ENCODE peak calls at places on chromosomes 4 and X, in six cellular contexts. One of them, this sample, is unnamed.

GRCh38 chr4:82776925-82777542 is 21.6 kb downstream of the SCD5 start:
- DNase-seq in A549: no peak
- DNase-seq in prostate gland: no peak
- DNase-seq in tibial nerve: no peak
- DNase-seq in sigmoid colon: no peak
- DNase-seq in body of pancreas: no peak
- DNase-seq in this sample: no peak

GRCh38 chr4:15779336-15779735 is 1.2 kb downstream of the CD38 start:
- DNase-seq in A549: peak
- DNase-seq in tibial nerve: no peak
- DNase-seq in prostate gland: peak
- DNase-seq in body of pancreas: peak
- DNase-seq in sigmoid colon: peak
- DNase-seq in this sample: peak

GRCh38 chrX:23902419-23902818 is 5.3 kb downstream of the APOO start:
- DNase-seq in tibial nerve: no peak
- DNase-seq in body of pancreas: no peak
- DNase-seq in A549: no peak
- DNase-seq in prostate gland: peak
- DNase-seq in sigmoid colon: no peak
- DNase-seq in this sample: no peak

GRCh38 chr4:55358668-55359067 is 12.6 kb downstream of the SRD5A3 start:
- DNase-seq in A549: no peak
- DNase-seq in prostate gland: no peak
- DNase-seq in body of pancreas: no peak
- DNase-seq in sigmoid colon: no peak
- DNase-seq in tibial nerve: no peak
- DNase-seq in this sample: no peak

GRCh38 chr4:88646528-88647280 is 50.9 kb downstream of the NAP1L5 start:
- DNase-seq in sigmoid colon: no peak
- DNase-seq in A549: no peak
- DNase-seq in tibial nerve: no peak
- DNase-seq in prostate gland: no peak
- DNase-seq in body of pancreas: no peak
- DNase-seq in this sample: no peak

GRCh38 chr4:71188197-71188625 is 150.6 kb upstream of the SLC4A4 start:
- DNase-seq in sigmoid colon: no peak
- DNase-seq in A549: no peak
- DNase-seq in body of pancreas: no peak
- DNase-seq in prostate gland: no peak
- DNase-seq in tibial nerve: no peak
- DNase-seq in this sample: no peak

GRCh38 chr4:11765849-11766453 is 337.3 kb upstream of the HS3ST1 start:
- DNase-seq in tibial nerve: no peak
- DNase-seq in body of pancreas: no peak
- DNase-seq in A549: peak
- DNase-seq in sigmoid colon: no peak
- DNase-seq in prostate gland: no peak
- DNase-seq in this sample: peak

GRCh38 chr4:60463846-60464502 is 736.2 kb upstream of the ADGRL3 start:
- DNase-seq in A549: no peak
- DNase-seq in body of pancreas: no peak
- DNase-seq in tibial nerve: no peak
- DNase-seq in sigmoid colon: no peak
- DNase-seq in prostate gland: no peak
- DNase-seq in this sample: no peak

GRCh38 chr4:123609829-123610228 is 213.2 kb downstream of the SPRY1 start:
- DNase-seq in sigmoid colon: no peak
- DNase-seq in prostate gland: peak
- DNase-seq in A549: no peak
- DNase-seq in tibial nerve: no peak
- DNase-seq in body of pancreas: no peak
- DNase-seq in this sample: no peak

GRCh38 chrX:102044496-102044895 is 81.0 kb upstream of the TCEAL2 start:
- DNase-seq in A549: no peak
- DNase-seq in tibial nerve: no peak
- DNase-seq in body of pancreas: no peak
- DNase-seq in sigmoid colon: no peak
- DNase-seq in prostate gland: no peak
- DNase-seq in this sample: no peak

GRCh38 chr4:48746608-48747374 is 33.3 kb downstream of the FRYL start:
- DNase-seq in A549: no peak
- DNase-seq in sigmoid colon: no peak
- DNase-seq in body of pancreas: no peak
- DNase-seq in prostate gland: no peak
- DNase-seq in tibial nerve: no peak
- DNase-seq in this sample: no peak

GRCh38 chrX:37608156-37608555 is 36.7 kb downstream of the LANCL3 start:
- DNase-seq in tibial nerve: no peak
- DNase-seq in sigmoid colon: no peak
- DNase-seq in A549: no peak
- DNase-seq in body of pancreas: no peak
- DNase-seq in prostate gland: no peak
- DNase-seq in this sample: no peak

GRCh38 chr4:147865926-147866325 is 134.0 kb downstream of the ARHGAP10 start:
- DNase-seq in tibial nerve: no peak
- DNase-seq in body of pancreas: no peak
- DNase-seq in A549: no peak
- DNase-seq in sigmoid colon: no peak
- DNase-seq in prostate gland: no peak
- DNase-seq in this sample: no peak

GRCh38 chr4:57640391-57641100 is 530.4 kb upstream of the IGFBP7 start:
- DNase-seq in tibial nerve: no peak
- DNase-seq in body of pancreas: no peak
- DNase-seq in sigmoid colon: no peak
- DNase-seq in A549: no peak
- DNase-seq in prostate gland: no peak
- DNase-seq in this sample: peak

GRCh38 chrX:154013614-154014360 is 5.9 kb downstream of the IRAK1 start:
- DNase-seq in prostate gland: no peak
- DNase-seq in tibial nerve: no peak
- DNase-seq in A549: peak
- DNase-seq in body of pancreas: no peak
- DNase-seq in sigmoid colon: no peak
- DNase-seq in this sample: no peak

GRCh38 chrX:154013001-154013421 is 6.7 kb downstream of the IRAK1 start:
- DNase-seq in sigmoid colon: no peak
- DNase-seq in A549: no peak
- DNase-seq in prostate gland: no peak
- DNase-seq in tibial nerve: no peak
- DNase-seq in body of pancreas: no peak
- DNase-seq in this sample: no peak

GRCh38 chrX:154010330-154011087 is 9.2 kb downstream of the IRAK1 start:
- DNase-seq in sigmoid colon: no peak
- DNase-seq in tibial nerve: no peak
- DNase-seq in A549: no peak
- DNase-seq in prostate gland: no peak
- DNase-seq in body of pancreas: peak
- DNase-seq in this sample: no peak

GRCh38 chrX:154011376-154012335 is 8.0 kb downstream of the IRAK1 start:
- DNase-seq in tibial nerve: no peak
- DNase-seq in sigmoid colon: no peak
- DNase-seq in prostate gland: no peak
- DNase-seq in body of pancreas: no peak
- DNase-seq in A549: no peak
- DNase-seq in this sample: no peak

DNA sequence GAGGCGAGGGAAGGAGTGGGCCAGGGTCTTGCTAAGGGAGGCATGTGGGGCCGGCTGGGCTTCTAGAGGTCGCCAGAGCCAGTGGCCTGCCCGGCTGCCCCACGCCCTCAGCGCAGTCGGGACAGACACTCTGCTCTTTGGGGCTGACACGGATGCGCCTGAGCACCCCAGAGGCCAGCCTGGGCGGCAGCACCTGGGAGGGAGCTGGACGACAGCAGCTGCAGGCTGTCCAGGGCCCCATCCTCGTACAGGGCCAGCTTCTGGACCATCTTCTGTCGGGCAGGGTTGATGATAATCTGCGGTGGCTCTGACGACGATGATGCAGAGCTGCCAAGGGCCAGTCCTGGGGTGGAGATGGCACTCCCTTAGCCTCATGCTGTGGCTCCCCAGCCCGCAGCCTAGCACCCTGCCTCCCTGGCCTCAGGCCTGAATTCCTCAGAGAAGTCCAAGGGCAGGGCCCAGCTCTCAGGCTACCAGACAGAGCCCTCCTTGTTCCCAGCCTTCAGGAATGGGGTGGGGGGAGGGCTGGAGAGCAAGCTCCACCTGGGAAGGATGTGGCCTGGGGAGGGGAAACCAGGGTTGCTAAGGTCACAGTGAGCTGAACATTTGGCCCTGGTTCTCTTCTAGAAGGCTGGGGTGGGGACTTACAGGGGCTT is 7.2 kb downstream of the IRAK1 start:
- DNase-seq in A549: no peak
- DNase-seq in tibial nerve: peak
- DNase-seq in sigmoid colon: no peak
- DNase-seq in body of pancreas: peak
- DNase-seq in prostate gland: no peak
- DNase-seq in this sample: no peak
- TF ChIP-seq POLR2A in A549: no peak
- TF ChIP-seq POLR2A in tibial nerve: no peak
- TF ChIP-seq POLR2A in sigmoid colon: no peak
- TF ChIP-seq POLR2A in body of pancreas: no peak
- TF ChIP-seq POLR2A in prostate gland: no peak
- TF ChIP-seq POLR2A in this sample: no peak

GRCh38 chr4:184456337-184456736 is 18.0 kb downstream of the IRF2 start:
- DNase-seq in prostate gland: no peak
- DNase-seq in tibial nerve: no peak
- DNase-seq in body of pancreas: no peak
- DNase-seq in A549: no peak
- DNase-seq in sigmoid colon: no peak
- DNase-seq in this sample: no peak

GRCh38 chr4:184457530-184458249 is 16.7 kb downstream of the IRF2 start:
- DNase-seq in prostate gland: no peak
- DNase-seq in A549: no peak
- DNase-seq in tibial nerve: no peak
- DNase-seq in body of pancreas: no peak
- DNase-seq in sigmoid colon: no peak
- DNase-seq in this sample: peak

GRCh38 chr4:184461711-184462110 is 12.6 kb downstream of the IRF2 start:
- DNase-seq in prostate gland: no peak
- DNase-seq in tibial nerve: no peak
- DNase-seq in body of pancreas: no peak
- DNase-seq in A549: no peak
- DNase-seq in sigmoid colon: no peak
- DNase-seq in this sample: no peak

GRCh38 chr4:184460495-184461285 is 13.7 kb downstream of the IRF2 start:
- DNase-seq in A549: no peak
- DNase-seq in prostate gland: no peak
- DNase-seq in tibial nerve: no peak
- DNase-seq in body of pancreas: no peak
- DNase-seq in sigmoid colon: no peak
- DNase-seq in this sample: no peak

GRCh38 chr4:184459413-184459812 is 14.9 kb downstream of the IRF2 start:
- DNase-seq in body of pancreas: no peak
- DNase-seq in sigmoid colon: no peak
- DNase-seq in prostate gland: no peak
- DNase-seq in A549: no peak
- DNase-seq in tibial nerve: no peak
- DNase-seq in this sample: no peak
- TF ChIP-seq CTCF in body of pancreas: no peak
- TF ChIP-seq CTCF in sigmoid colon: no peak
- TF ChIP-seq CTCF in prostate gland: no peak
- TF ChIP-seq CTCF in A549: no peak
- TF ChIP-seq CTCF in tibial nerve: no peak
- TF ChIP-seq CTCF in this sample: no peak

DNA sequence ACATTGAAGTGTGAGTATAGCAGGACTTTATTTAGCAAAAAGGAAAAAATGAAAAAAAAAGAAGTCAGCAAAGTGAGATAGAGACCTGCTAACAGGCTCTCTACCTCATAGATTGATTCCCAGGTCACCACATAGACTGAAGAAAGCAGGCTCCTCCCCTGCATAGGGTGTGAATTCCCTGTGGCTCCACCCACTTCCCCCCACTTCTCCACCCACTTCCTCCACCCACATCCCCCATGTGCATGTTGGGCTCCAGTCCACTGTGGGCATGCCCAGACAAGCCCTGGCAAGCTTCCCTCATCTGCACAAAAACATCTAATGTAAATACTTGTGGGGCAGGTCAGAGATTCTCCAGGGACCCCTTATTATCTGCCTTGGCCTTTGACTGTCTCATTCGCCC is 97.8 kb downstream of the TMEM47 start:
- DNase-seq in prostate gland: no peak
- DNase-seq in sigmoid colon: no peak
- DNase-seq in body of pancreas: no peak
- DNase-seq in A549: no peak
- DNase-seq in tibial nerve: no peak
- DNase-seq in this sample: no peak
- H3K4me3 ChIP-seq in prostate gland: no peak
- H3K4me3 ChIP-seq in sigmoid colon: no peak
- H3K4me3 ChIP-seq in body of pancreas: no peak
- H3K4me3 ChIP-seq in A549: no peak
- H3K4me3 ChIP-seq in tibial nerve: no peak
- H3K4me3 ChIP-seq in this sample: no peak

GRCh38 chr4:10116625-10117423 is at the start of gene WDR1:
- DNase-seq in body of pancreas: peak
- DNase-seq in prostate gland: peak
- DNase-seq in tibial nerve: peak
- DNase-seq in sigmoid colon: peak
- DNase-seq in A549: peak
- DNase-seq in this sample: peak

GRCh38 chr4:10119263-10119662 is 2.7 kb upstream of the WDR1 start:
- DNase-seq in prostate gland: no peak
- DNase-seq in sigmoid colon: no peak
- DNase-seq in body of pancreas: no peak
- DNase-seq in tibial nerve: no peak
- DNase-seq in A549: no peak
- DNase-seq in this sample: no peak

GRCh38 chr4:10119773-10120172 is 3.2 kb upstream of the WDR1 start:
- DNase-seq in body of pancreas: no peak
- DNase-seq in sigmoid colon: no peak
- DNase-seq in tibial nerve: no peak
- DNase-seq in prostate gland: no peak
- DNase-seq in A549: no peak
- DNase-seq in this sample: no peak

GRCh38 chr4:10117424-10118354 is 1.1 kb upstream of the WDR1 start:
- DNase-seq in A549: no peak
- DNase-seq in prostate gland: no peak
- DNase-seq in tibial nerve: no peak
- DNase-seq in sigmoid colon: peak
- DNase-seq in body of pancreas: no peak
- DNase-seq in this sample: peak

DNA sequence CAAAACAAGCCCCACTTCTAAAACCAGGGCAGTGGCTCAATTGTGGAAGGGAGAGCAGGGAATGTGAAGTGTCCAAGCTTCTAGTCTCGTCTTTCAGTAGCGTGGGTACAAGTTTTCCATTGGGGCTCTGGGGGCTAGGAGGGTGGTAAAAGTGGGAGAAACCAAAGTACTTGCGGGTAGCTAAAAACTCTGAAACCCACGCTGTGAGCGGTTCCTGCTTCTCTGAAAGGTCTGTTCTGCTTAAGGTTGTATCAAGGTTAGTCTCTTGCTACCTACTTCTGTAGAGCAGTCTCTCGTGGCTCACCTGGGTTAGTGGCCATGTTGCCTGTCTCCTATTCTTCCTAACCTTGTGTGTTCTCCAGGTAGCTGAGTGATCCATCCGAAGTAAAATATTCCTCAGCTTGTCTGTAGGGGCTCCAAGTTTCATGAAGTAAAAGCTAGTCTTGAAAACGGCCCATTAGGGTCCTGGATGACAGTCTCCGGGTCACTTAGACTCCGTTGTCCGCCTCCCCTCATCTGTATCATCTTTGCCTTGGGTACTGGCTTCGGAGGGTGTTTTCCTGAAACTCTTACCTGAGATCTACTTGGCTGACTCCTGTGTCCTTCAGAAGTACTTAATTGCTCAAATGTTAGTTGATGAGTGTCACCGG is 1.9 kb upstream of the WDR1 start:
- DNase-seq in tibial nerve: no peak
- DNase-seq in sigmoid colon: no peak
- DNase-seq in A549: no peak
- DNase-seq in prostate gland: no peak
- DNase-seq in body of pancreas: no peak
- DNase-seq in this sample: no peak
- TF ChIP-seq POLR2A in tibial nerve: no peak
- TF ChIP-seq POLR2A in sigmoid colon: no peak
- TF ChIP-seq POLR2A in A549: no peak
- TF ChIP-seq POLR2A in prostate gland: no peak
- TF ChIP-seq POLR2A in body of pancreas: no peak
- TF ChIP-seq POLR2A in this sample: no peak